ENCODE peak calls at places on chromosomes 5 and 9, in five cellular contexts. T is astrocyte of the spinal cord, O is dorsolateral prefrontal cortex, J is fibroblast of mammary gland, A is foreskin fibroblast. Q is an unnamed sample.

GRCh38 chr5:87845734-87846133 is 422.9 kb downstream of the TMEM161B start:
- DNase-seq in T (peak), O (no peak), J (no peak), A (no peak), Q (no peak)

GRCh38 chr5:37921452-37921851 is 81.6 kb upstream of the GDNF start:
- DNase-seq in T (no peak), O (no peak), J (peak), A (peak), Q (no peak)

GRCh38 chr9:95506692-95507455 is 9.9 kb downstream of the PTCH1 start:
- DNase-seq in T (peak), O (peak), J (peak), A (peak), Q (no peak)

GRCh38 chr5:100901851-100902341 is 1.2 kb downstream of the ST8SIA4 start:
- DNase-seq in T (peak), O (no peak), J (no peak), A (no peak), Q (no peak)

GRCh38 chr5:138276402-138277054 is 2.1 kb upstream of the GFRA3 start:
- DNase-seq in T (no peak), O (no peak), J (no peak), A (no peak), Q (no peak)

GRCh38 chr5:15500326-15500958 is 462 bp downstream of the FBXL7 start:
- DNase-seq in T (peak), O (peak), J (peak), A (peak), Q (peak)

GRCh38 chr5:3222924-3223323 is 372.7 kb upstream of the IRX1 start:
- DNase-seq in T (no peak), O (no peak), J (no peak), A (no peak), Q (no peak)

GRCh38 chr5:112491257-112491656 is 72.2 kb upstream of the EPB41L4A start:
- DNase-seq in T (no peak), O (no peak), J (peak), A (no peak), Q (no peak)

GRCh38 chr9:93820667-93821306 is 134.4 kb downstream of the BARX1 start:
- DNase-seq in T (no peak), O (no peak), J (no peak), A (no peak), Q (no peak)

GRCh38 chr5:131634666-131634995 is 398 bp downstream of the RAPGEF6 start:
- DNase-seq in T (peak), O (no peak), J (peak), A (no peak), Q (no peak)

GRCh38 chr5:55633574-55634203 is 78.4 kb downstream of the SLC38A9 start:
- DNase-seq in T (peak), O (no peak), J (peak), A (peak), Q (no peak)

GRCh38 chr9:81266086-81266485 is 423.3 kb downstream of the TLE1 start:
- DNase-seq in T (peak), O (no peak), J (peak), A (no peak), Q (no peak)

GRCh38 chr5:143749581-143750204 is 62.3 kb upstream of the HMHB1 start:
- DNase-seq in T (no peak), O (no peak), J (no peak), A (no peak), Q (no peak)

GRCh38 chr5:154664869-154665268 is 90.3 kb upstream of the LARP1 start:
- DNase-seq in T (no peak), O (no peak), J (no peak), A (no peak), Q (no peak)

GRCh38 chr5:177429248-177430045 is 3.0 kb downstream of the GRK6 start:
- DNase-seq in T (no peak), O (no peak), J (no peak), A (no peak), Q (peak)

GRCh38 chr5:151054713-151055112 is 26.1 kb downstream of the TNIP1 start:
- DNase-seq in T (no peak), O (no peak), J (no peak), A (no peak), Q (no peak)

GRCh38 chr5:132177691-132178149 is 49.9 kb downstream of the P4HA2 start:
- DNase-seq in T (no peak), O (no peak), J (no peak), A (no peak), Q (no peak)

GRCh38 chr5:42993516-42994284 is 46.4 kb downstream of the ANXA2R start:
- DNase-seq in T (peak), O (no peak), J (peak), A (no peak), Q (no peak)

GRCh38 chr5:131228646-131229045 is 35.2 kb upstream of the CDC42SE2 start:
- DNase-seq in T (no peak), O (no peak), J (no peak), A (no peak), Q (no peak)

GRCh38 chr5:12023614-12024241 is 119.5 kb upstream of the CTNND2 start:
- DNase-seq in T (peak), O (no peak), J (peak), A (peak), Q (no peak)

GRCh38 chr5:135079760-135080159 is 45.7 kb upstream of the PITX1 start:
- DNase-seq in T (no peak), O (no peak), J (no peak), A (no peak), Q (no peak)

GRCh38 chr5:100676807-100677631 is 141.8 kb downstream of the FAM174A start:
- DNase-seq in T (peak), O (no peak), J (peak), A (peak), Q (no peak)

GRCh38 chr9:110744753-110745522 is 76.3 kb downstream of the MUSK start:
- DNase-seq in T (peak), O (no peak), J (peak), A (peak), Q (no peak)

GRCh38 chr5:29822499-29822898 is 1371.0 kb upstream of the CDH6 start:
- DNase-seq in T (no peak), O (no peak), J (no peak), A (no peak), Q (no peak)

GRCh38 chr5:177468329-177469058 is 4.9 kb downstream of the DBN1 start:
- DNase-seq in T (peak), O (no peak), J (peak), A (no peak), Q (no peak)

GRCh38 chr9:99565203-99565602 is 256.5 kb upstream of the NR4A3 start:
- DNase-seq in T (no peak), O (peak), J (no peak), A (no peak), Q (no peak)

GRCh38 chr9:99560561-99560960 is 261.1 kb upstream of the NR4A3 start:
- DNase-seq in T (no peak), O (no peak), J (no peak), A (no peak), Q (no peak)

GRCh38 chr9:99561435-99562262 is 260.0 kb upstream of the NR4A3 start:
- DNase-seq in T (no peak), O (no peak), J (no peak), A (no peak), Q (no peak)

GRCh38 chr9:99562263-99562565 is 259.5 kb upstream of the NR4A3 start:
- DNase-seq in T (no peak), O (no peak), J (no peak), A (no peak), Q (no peak)

GRCh38 chr9:99563364-99563763 is 258.3 kb upstream of the NR4A3 start:
- DNase-seq in T (no peak), O (no peak), J (peak), A (no peak), Q (no peak)
- TF ChIP-seq CTCF in T (no peak), O (no peak), J (peak), A (no peak), Q (no peak)

GRCh38 chr5:77645158-77645994 is 6.9 kb upstream of the OTP start:
- DNase-seq in T (no peak), O (no peak), J (no peak), A (no peak), Q (no peak)
- TF ChIP-seq CTCF in T (no peak), O (peak), J (no peak), A (peak), Q (peak)

DNA sequence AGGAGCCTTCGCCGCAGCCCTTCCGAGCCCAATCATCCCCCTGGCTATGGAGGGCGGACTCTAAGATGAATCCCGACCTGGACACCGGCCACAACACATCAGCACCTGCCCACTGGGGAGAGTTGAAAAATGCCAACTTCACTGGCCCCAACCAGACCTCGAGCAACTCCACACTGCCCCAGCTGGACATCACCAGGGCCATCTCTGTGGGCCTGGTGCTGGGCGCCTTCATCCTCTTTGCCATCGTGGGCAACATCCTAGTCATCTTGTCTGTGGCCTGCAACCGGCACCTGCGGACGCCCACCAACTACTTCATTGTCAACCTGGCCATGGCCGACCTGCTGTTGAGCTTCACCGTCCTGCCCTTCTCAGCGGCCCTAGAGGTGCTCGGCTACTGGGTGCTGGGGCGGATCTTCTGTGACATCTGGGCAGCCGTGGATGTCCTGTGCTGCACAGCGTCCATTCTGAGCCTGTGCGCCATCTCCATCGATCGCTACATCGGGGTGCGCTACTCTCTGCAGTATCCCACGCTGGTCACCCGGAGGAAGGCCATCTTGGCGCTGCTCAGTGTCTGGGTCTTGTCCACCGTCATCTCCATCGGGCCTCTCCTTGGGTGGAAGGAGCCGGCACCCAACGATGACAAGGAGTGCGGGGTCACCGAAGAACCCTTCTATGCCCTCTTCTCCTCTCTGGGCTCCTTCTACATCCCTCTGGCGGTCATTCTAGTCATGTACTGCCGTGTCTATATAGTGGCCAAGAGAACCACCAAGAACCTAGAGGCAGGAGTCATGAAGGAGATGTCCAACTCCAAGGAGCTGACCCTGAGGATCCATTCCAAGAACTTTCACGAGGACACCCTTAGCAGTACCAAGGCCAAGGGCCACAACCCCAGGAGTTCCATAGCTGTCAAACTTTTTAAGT is 819 bp downstream of the ADRA1B start:
- DNase-seq in T (no peak), O (no peak), J (no peak), A (no peak), Q (no peak)
- TF ChIP-seq CTCF in T (no peak), O (no peak), J (no peak), A (peak), Q (no peak)

GRCh38 chr5:173016069-173016455 is 32.5 kb downstream of the ATP6V0E1 start:
- DNase-seq in T (no peak), O (peak), J (no peak), A (no peak), Q (no peak)

GRCh38 chr5:173012882-173013281 is 29.3 kb downstream of the ATP6V0E1 start:
- DNase-seq in T (no peak), O (no peak), J (no peak), A (no peak), Q (no peak)

GRCh38 chr5:173010021-173010420 is 26.4 kb downstream of the ATP6V0E1 start:
- DNase-seq in T (no peak), O (no peak), J (peak), A (peak), Q (no peak)

GRCh38 chr5:173011602-173012001 is 28.0 kb downstream of the ATP6V0E1 start:
- DNase-seq in T (no peak), O (no peak), J (no peak), A (no peak), Q (no peak)

GRCh38 chr5:173010547-173011464 is 27.2 kb downstream of the ATP6V0E1 start:
- DNase-seq in T (no peak), O (peak), J (peak), A (no peak), Q (no peak)
- TF ChIP-seq CTCF in T (peak), O (peak), J (peak), A (peak), Q (peak)

DNA sequence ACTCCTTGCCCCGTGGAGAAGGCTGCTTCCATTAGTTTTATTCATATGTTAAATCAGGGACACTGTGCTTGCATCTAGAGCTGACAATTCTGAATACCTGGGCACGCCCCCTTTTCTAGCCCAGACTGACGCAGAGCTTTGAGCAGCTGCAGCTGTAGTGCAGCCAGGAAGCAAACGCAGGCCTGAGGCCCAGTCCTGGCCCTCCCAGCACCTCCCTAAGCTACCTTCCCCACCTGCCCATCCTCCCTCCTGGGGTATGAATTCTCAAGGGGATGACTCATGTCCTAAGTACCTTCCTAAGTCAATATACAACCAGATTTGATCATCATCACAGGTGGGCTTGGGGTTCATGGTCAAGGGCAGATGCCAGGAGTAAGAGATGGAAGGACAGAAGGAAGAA is 3.5 kb downstream of the PHF19 start:
- DNase-seq in T (no peak), O (no peak), J (no peak), A (no peak), Q (no peak)
- TF ChIP-seq CTCF in T (no peak), O (no peak), J (no peak), A (no peak), Q (no peak)

GRCh38 chr5:45695680-45696093 is 493 bp downstream of the HCN1 start:
- DNase-seq in T (no peak), O (no peak), J (no peak), A (no peak), Q (no peak)

GRCh38 chr5:45695011-45695667 is 1.0 kb downstream of the HCN1 start:
- DNase-seq in T (no peak), O (no peak), J (no peak), A (no peak), Q (no peak)

GRCh38 chr5:45697211-45697610 is 1.0 kb upstream of the HCN1 start:
- DNase-seq in T (no peak), O (no peak), J (no peak), A (no peak), Q (no peak)

GRCh38 chr5:45694255-45694834 is 1.8 kb downstream of the HCN1 start:
- DNase-seq in T (peak), O (no peak), J (peak), A (no peak), Q (no peak)

DNA sequence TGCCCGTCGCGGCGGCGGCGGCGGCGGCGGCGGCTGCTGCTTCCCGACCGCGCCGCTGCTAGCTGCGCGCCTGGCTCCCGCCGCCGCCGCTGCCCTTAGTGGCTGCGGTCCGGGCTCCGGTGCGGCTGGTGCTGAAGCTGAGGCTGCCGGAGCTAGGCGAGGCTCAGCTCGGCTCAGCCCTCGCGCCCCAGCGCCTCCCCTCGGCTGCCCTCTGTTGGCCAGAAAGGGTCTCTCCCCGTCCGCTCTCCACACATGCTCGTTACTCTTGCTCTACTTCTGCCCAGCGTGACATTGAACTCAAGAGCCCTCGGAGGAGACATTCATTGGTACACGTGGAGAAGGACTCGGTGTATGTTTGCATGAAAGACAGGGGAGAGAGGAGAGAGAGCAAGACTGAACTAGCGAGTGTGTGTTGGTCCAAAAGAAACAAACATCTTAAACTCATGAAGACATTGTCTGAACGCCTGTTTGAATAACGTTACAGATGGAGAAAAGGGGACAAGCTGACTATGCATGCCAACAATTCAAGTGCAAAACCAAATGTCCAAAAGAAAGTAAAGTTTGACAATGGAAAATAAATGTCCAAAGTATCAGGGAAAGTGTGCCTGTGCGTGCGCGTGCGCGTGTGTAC is at the start of gene HCN1:
- DNase-seq in T (peak), O (peak), J (peak), A (peak), Q (no peak)
- TF ChIP-seq CTCF in T (peak), O (peak), J (peak), A (peak), Q (peak)

DNA sequence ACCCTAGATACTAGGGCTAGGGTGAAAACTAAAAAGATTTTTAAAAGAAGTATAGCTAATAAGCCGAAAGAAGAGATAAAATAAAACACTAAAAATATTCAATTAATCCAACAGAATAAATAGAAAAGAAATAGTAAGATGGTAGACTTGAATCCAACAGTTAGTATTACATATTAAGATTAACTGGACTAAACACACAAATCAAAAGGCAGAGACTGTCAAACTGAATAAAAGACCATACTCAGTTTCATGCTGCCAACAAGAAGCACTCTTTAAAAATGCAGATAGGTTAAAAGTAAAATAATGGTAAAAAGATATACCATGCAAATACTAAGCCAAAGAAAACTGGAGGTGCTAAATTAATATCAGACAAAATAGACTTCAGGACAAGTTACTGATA is 65.0 kb downstream of the TTLL11 start:
- DNase-seq in T (no peak), O (no peak), J (no peak), A (no peak), Q (no peak)
- TF ChIP-seq CTCF in T (no peak), O (no peak), J (no peak), A (no peak), Q (no peak)

GRCh38 chr9:88993327-88993726 is 2.1 kb downstream of the S1PR3 start:
- DNase-seq in T (no peak), O (no peak), J (no peak), A (no peak), Q (no peak)

GRCh38 chr9:88992556-88992955 is 1.3 kb downstream of the S1PR3 start:
- DNase-seq in T (no peak), O (no peak), J (peak), A (no peak), Q (no peak)

GRCh38 chr9:88989961-88990570 is 1.2 kb upstream of the S1PR3 start:
- DNase-seq in T (no peak), O (no peak), J (no peak), A (no peak), Q (no peak)

GRCh38 chr9:88990721-88991065 is 575 bp upstream of the S1PR3 start:
- DNase-seq in T (no peak), O (no peak), J (no peak), A (no peak), Q (no peak)

DNA sequence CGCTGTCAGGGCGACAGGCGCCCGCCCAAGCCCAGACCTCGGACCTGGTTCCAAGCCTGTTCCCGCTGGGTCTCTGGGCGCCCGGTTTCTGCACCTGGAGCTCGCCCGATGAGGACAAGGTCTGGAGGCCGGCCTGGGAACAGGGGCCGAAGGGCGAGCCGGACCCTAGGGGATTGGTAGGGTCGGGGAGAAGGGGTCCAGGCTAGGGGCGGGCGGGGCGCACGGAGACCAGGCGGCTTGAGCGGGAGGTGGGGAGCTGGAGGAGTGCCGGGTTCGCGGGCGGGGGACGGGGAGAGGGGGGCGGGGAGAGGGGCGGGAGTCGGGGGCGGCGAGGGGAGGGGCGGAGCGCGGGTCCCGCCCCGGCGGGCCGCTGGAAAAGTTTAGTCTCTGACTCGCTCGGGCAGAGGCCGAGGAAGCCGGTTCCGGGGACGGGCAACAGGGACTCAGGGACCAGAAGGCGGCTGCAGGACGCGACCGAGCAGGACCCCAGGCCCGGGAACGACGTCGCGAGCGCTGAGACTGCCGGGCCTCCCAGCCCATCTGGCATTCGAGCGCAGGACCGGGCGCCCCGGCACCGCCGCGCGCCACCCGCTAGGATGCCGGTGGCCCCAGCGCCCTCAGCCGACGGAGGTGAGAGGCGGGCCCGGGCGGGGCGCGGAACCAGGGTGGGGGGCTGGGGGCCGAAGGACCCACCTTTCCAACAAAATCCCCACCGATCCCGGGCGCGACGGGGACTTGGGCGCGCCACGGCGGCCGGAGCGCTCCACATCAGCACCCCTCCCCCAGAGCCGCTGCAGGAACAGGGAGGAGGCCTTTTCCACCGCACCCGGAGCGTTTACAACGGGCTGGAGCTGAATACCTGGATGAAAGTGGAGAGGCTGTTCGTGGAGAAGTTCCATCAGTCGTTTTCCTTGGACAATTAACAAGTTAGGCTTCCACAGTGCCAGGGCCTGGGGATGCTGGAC is at the start of gene S1PR3:
- DNase-seq in T (peak), O (no peak), J (peak), A (peak), Q (no peak)
- TF ChIP-seq CTCF in T (no peak), O (no peak), J (no peak), A (peak), Q (peak)

Q was measured in chondrocyte.